ENCODE peak calls at places on chromosomes 16 and 17, in four cellular contexts. Y is GM12878, C is K562, F is HepG2. U is an unnamed sample.

GRCh38 chr16:89431158-89431584 is 59.2 kb downstream of the ANKRD11 start:
- DNase-seq in Y (no peak), C (no peak), F (no peak), U (no peak)

GRCh38 chr17:79046501-79047280 is 22.7 kb downstream of the C1QTNF1 start:
- DNase-seq in Y (no peak), C (no peak), F (no peak), U (no peak)

GRCh38 chr16:67311607-67312449 is 14.7 kb downstream of the KCTD19 start:
- DNase-seq in Y (peak), C (peak), F (peak), U (peak)

GRCh38 chr17:31517524-31517923 is 126.0 kb downstream of the RAB11FIP4 start:
- DNase-seq in Y (no peak), C (peak), F (peak), U (no peak)

GRCh38 chr16:12173121-12173520 is 196.6 kb downstream of the SNX29 start:
- DNase-seq in Y (no peak), C (no peak), F (no peak), U (no peak)

GRCh38 chr16:66426112-66427035 is 721 bp upstream of the BEAN1 start:
- DNase-seq in Y (no peak), C (no peak), F (no peak), U (no peak)

GRCh38 chr16:80203821-80204220 is 337.0 kb upstream of the DYNLRB2 start:
- DNase-seq in Y (no peak), C (no peak), F (no peak), U (no peak)

GRCh38 chr16:56370185-56370584 is 55.2 kb downstream of the AMFR start:
- DNase-seq in Y (no peak), C (no peak), F (no peak), U (no peak)

GRCh38 chr17:8447816-8448215 is 12.1 kb downstream of the NDEL1 start:
- DNase-seq in Y (no peak), C (no peak), F (peak), U (no peak)

GRCh38 chr17:69357701-69358100 is 30.8 kb upstream of the ABCA5 start:
- DNase-seq in Y (no peak), C (no peak), F (peak), U (peak)

GRCh38 chr16:8519179-8519578 is 71.1 kb downstream of the TMEM114 start:
- DNase-seq in Y (no peak), C (no peak), F (no peak), U (no peak)

GRCh38 chr16:78778724-78779004 is 679.2 kb downstream of the WWOX start:
- DNase-seq in Y (no peak), C (no peak), F (no peak), U (no peak)

GRCh38 chr16:58027341-58028167 is 2.0 kb downstream of the MMP15 start:
- DNase-seq in Y (no peak), C (peak), F (peak), U (peak)

GRCh38 chr16:78137179-78137578 is 37.7 kb downstream of the WWOX start:
- DNase-seq in Y (no peak), C (no peak), F (no peak), U (no peak)

GRCh38 chr16:11292076-11292748 is 11.1 kb upstream of the PRM1 start:
- DNase-seq in Y (no peak), C (no peak), F (no peak), U (no peak)

GRCh38 chr17:39696731-39697130 is 3.1 kb upstream of the ERBB2 start:
- DNase-seq in Y (no peak), C (no peak), F (no peak), U (no peak)

GRCh38 chr17:6701719-6702118 is 11.4 kb downstream of the SLC13A5 start:
- DNase-seq in Y (no peak), C (peak), F (peak), U (peak)

GRCh38 chr16:83400234-83400633 is 407.5 kb upstream of the HSBP1 start:
- DNase-seq in Y (no peak), C (no peak), F (no peak), U (no peak)

GRCh38 chr16:49016461-49016860 is 265.2 kb downstream of the CBLN1 start:
- DNase-seq in Y (no peak), C (no peak), F (no peak), U (no peak)

GRCh38 chr16:55035037-55035436 is 104.4 kb downstream of the IRX5 start:
- DNase-seq in Y (no peak), C (peak), F (peak), U (peak)

GRCh38 chr17:57939797-57940196 is 15.4 kb downstream of the CUEDC1 start:
- DNase-seq in Y (peak), C (peak), F (no peak), U (no peak)
- TF ChIP-seq FOXM1 in Y (no peak), C (no peak), F (no peak), U (no peak)

GRCh38 chr16:81601601-81602251 is 157.1 kb downstream of the CMIP start:
- DNase-seq in Y (no peak), C (no peak), F (no peak), U (no peak)
- TF ChIP-seq FOXK2 in Y (no peak), C (no peak), F (no peak), U (no peak)

DNA sequence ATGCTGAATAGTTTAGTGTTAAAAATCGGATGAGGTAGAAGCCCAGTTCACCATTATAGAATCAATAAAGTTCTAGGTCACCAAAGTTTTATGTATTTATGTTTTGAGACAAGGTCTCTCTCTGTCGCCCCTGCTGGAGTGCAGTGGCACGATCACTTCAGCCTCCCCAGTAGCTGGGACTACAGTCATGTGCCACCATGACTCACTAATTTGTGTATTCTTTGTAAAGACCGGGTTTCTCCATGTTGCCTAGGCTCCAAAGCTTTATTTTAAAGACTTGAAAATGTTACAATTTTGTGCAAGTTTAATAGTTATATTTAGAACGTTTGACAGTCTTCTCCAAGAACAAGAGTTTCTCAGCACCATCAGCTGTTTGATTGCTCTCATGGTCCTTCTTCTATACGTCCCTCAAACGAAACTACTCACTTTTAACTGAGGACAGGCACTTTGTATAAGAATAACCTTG is 32.1 kb downstream of the NDE1 start:
- DNase-seq in Y (no peak), C (peak), F (peak), U (no peak)
- TF ChIP-seq SP1 in Y (no peak), C (no peak), F (peak), U (no peak)

DNA sequence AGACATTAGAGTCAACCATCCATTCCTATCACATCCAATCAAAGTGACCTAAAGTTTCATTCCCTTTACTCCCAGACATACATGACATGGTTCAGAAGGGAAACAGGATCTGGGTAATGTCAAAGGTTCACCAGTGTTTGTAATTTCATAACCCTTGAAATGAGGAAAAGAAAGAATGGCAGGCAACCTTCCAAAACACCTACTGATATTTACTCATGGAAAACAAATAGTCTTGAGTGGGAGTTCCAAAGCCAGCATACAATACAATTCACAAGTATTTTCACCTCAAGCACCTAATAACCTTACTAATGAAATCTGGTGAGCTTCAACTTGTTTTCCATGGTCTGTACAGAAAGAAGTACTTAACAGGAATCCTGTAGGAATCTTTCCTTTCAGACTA is 72.5 kb upstream of the AXIN2 start:
- DNase-seq in Y (no peak), C (no peak), F (peak), U (no peak)
- TF ChIP-seq FOXM1 in Y (no peak), C (no peak), F (no peak), U (no peak)